ENCODE peak calls at places on chromosomes 2 and 18, in four cellular contexts. C, D, Z and A are unnamed samples. For H3K9me3, the result is how much of the 10 kb centered on the place peaks cover.

GRCh38 chr2:6183231-6183630 is 491.0 kb downstream of the SOX11 start:
- DNase-seq in C (no peak), D (no peak), Z (no peak), A (no peak)

GRCh38 chr18:60018801-60019462 is 119.1 kb downstream of the PMAIP1 start:
- DNase-seq in C (no peak), D (no peak), Z (no peak), A (peak)

GRCh38 chr18:51083398-51083797 is 53.4 kb downstream of the SMAD4 start:
- DNase-seq in C (no peak), D (no peak), Z (no peak), A (no peak)

GRCh38 chr2:240570531-240571313 is 2.4 kb downstream of the RNPEPL1 start:
- DNase-seq in C (peak), D (no peak), Z (no peak), A (no peak)

GRCh38 chr2:157473585-157473984 is 29.7 kb upstream of the CYTIP start:
- DNase-seq in C (no peak), D (no peak), Z (no peak), A (no peak)

GRCh38 chr2:237411683-237412349 is 2.1 kb downstream of the COL6A3 start:
- DNase-seq in C (no peak), D (no peak), Z (no peak), A (peak)

GRCh38 chr2:23456881-23457760 is 72.1 kb downstream of the KLHL29 start:
- DNase-seq in C (no peak), D (no peak), Z (no peak), A (no peak)

GRCh38 chr2:203802277-203803045 is 65.1 kb upstream of the CTLA4 start:
- DNase-seq in C (no peak), D (no peak), Z (no peak), A (peak)

GRCh38 chr2:155427470-155427869 is 729.0 kb downstream of the KCNJ3 start:
- DNase-seq in C (no peak), D (no peak), Z (no peak), A (no peak)

GRCh38 chr2:96604104-96604503 is 34.0 kb downstream of the KANSL3 start:
- DNase-seq in C (no peak), D (peak), Z (no peak), A (no peak)

GRCh38 chr2:135494917-135495316 is 36.1 kb downstream of the ZRANB3 start:
- DNase-seq in C (no peak), D (no peak), Z (no peak), A (no peak)

GRCh38 chr2:174729797-174730529 is 34.3 kb downstream of the CHRNA1 start:
- DNase-seq in C (no peak), D (peak), Z (no peak), A (peak)

GRCh38 chr2:174939046-174939445 is 66.1 kb downstream of the CHN1 start:
- DNase-seq in C (no peak), D (no peak), Z (peak), A (no peak)

GRCh38 chr2:134668821-134669220 is 50.0 kb downstream of the TMEM163 start:
- DNase-seq in C (peak), D (peak), Z (no peak), A (no peak)

GRCh38 chr2:32947076-32947483 is 327 bp downstream of the LTBP1 start:
- DNase-seq in C (no peak), D (peak), Z (no peak), A (no peak)

GRCh38 chr2:80715433-80715832 is 410.9 kb upstream of the LRRTM1 start:
- DNase-seq in C (no peak), D (no peak), Z (no peak), A (no peak)
- H3K9me3 ChIP-seq in C (under half), D (under half), Z (under half), A (under half)

GRCh38 chr2:148255929-148256328 is 235.0 kb downstream of the MBD5 start:
- DNase-seq in C (no peak), D (no peak), Z (no peak), A (no peak)

GRCh38 chr2:148258124-148258523 is 237.2 kb downstream of the MBD5 start:
- DNase-seq in C (no peak), D (no peak), Z (no peak), A (no peak)

GRCh38 chr2:148257276-148257675 is 236.4 kb downstream of the MBD5 start:
- DNase-seq in C (no peak), D (no peak), Z (no peak), A (no peak)

GRCh38 chr2:148263890-148264289 is 243.0 kb downstream of the MBD5 start:
- DNase-seq in C (no peak), D (no peak), Z (no peak), A (no peak)

GRCh38 chr2:148259674-148260073 is 238.8 kb downstream of the MBD5 start:
- DNase-seq in C (no peak), D (no peak), Z (no peak), A (peak)
- TF ChIP-seq CTCF in C (no peak), D (peak), Z (no peak), A (no peak)

DNA sequence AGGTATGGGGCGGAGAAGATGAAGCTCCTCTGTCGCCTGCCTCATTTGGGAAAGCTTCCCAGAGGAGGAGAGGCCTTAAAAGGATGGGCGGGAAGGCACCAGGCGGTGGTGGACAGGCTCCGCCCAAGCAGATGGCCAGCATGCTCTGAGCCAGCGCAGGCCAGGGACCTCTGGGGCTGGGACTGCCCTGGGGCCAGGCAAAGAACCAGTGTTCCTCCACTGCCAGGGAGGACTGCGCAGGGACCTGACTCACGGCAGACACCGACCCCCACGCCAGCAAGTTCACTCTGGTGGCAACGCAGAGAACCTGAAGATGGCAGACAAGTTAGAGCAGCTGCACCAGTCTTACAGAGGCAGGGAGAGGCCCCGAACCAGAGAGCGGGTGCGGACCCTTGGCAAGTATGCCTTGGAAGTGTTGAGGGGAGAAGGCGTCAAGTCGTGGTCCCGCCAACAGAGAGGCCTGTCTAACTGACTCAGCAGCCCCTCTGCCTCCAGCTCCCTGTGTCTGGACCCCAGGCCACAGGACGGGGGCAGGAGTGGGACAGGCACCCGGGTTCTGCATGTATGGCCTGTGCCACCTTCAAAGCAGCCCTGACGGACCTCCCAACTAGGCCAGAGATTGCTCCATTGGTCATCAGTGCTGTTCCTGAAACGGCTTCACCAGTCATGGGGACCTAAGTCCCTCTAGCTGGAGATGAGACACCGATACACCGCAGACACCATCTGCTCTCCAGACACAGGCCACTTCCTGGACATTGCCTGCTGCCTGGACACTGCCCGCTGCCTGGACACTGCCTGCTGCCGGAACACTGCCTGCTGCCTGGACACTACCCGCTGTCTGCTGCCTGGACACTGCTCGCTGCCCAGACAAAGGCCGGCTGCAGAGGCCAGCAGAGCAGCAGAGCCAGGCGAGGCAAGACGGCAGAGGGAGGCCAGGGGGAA is 124.7 kb downstream of the HDAC4 start:
- DNase-seq in C (no peak), D (peak), Z (no peak), A (no peak)
- H3K4me3 ChIP-seq in C (peak), D (no peak), Z (no peak), A (no peak)

GRCh38 chr18:14914126-14914525 is 166.2 kb downstream of the ANKRD30B start:
- DNase-seq in C (no peak), D (no peak), Z (no peak), A (no peak)
- H3K9me3 ChIP-seq in C (under half), D (half or more), Z (under half), A (under half)

GRCh38 chr2:177211148-177211547 is 1.4 kb upstream of the HNRNPA3 start:
- DNase-seq in C (no peak), D (no peak), Z (no peak), A (no peak)

GRCh38 chr2:177217247-177217843 is 4.8 kb downstream of the HNRNPA3 start:
- DNase-seq in C (no peak), D (no peak), Z (no peak), A (no peak)

GRCh38 chr2:177212895-177213856 is 582 bp downstream of the HNRNPA3 start:
- DNase-seq in C (peak), D (peak), Z (peak), A (peak)

GRCh38 chr2:177211602-177212105 is 940 bp upstream of the HNRNPA3 start:
- DNase-seq in C (no peak), D (no peak), Z (no peak), A (no peak)

DNA sequence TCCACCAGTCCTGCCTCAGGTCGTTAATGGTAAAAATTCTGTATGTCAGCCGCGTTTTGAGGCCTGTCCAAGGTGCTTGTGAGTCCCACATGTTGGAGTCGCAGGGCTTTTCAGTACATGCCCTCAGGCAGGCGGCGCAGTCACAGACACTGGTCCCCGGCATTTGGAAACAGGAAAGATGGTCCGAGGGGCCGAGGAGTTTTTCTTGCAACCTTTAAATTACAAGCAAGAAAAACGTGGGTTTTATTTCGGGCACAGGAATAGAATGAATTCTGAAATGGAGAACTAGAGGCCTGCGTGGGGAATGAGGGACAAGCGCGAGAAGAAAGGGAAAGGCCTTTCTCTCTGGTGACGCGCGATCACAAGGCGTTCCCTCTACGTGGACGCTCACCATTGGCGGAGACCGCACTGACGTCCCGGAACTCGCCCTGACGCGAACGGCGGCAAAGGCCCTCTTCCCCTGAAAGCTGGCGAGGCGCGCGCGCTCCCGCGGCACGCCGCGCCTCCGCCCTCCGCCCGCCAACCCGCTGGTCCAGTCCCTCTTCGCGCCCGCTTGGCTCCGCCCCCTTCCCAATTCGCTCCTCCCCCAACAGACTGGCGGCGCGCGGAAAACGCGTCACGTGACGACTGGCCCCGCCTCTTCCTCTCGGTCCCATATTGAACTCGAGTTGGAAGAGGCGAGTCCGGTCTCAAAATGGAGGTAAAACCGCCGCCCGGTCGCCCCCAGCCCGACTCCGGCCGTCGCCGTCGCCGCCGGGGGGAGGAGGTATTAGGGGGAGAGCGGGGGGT is at the start of gene HNRNPA3:
- DNase-seq in C (peak), D (peak), Z (peak), A (peak)
- TF ChIP-seq CTCF in C (peak), D (peak), Z (no peak), A (peak)